ENCODE peak calls at places on chromosomes 3 and 15, in six cellular contexts. One of them, this sample, is unnamed. For H3K36me3, the result is how much of the 10 kb centered on the place peaks cover.

GRCh38 chr15:74799843-74800558 is 12.6 kb upstream of the LMAN1L start:
- DNase-seq in lung: peak
- DNase-seq in HepG2: peak
- DNase-seq in GM23248: peak
- DNase-seq in neural progenitor cell: peak
- DNase-seq in GM23338: peak
- DNase-seq in this sample: peak

GRCh38 chr15:89863918-89864317 is 29.9 kb downstream of the AP3S2 start:
- DNase-seq in neural progenitor cell: no peak
- DNase-seq in lung: no peak
- DNase-seq in HepG2: no peak
- DNase-seq in GM23338: no peak
- DNase-seq in GM23248: no peak
- DNase-seq in this sample: peak

GRCh38 chr3:58200846-58201355 is 9.9 kb downstream of the DNASE1L3 start:
- DNase-seq in HepG2: no peak
- DNase-seq in neural progenitor cell: no peak
- DNase-seq in GM23338: no peak
- DNase-seq in GM23248: no peak
- DNase-seq in lung: no peak
- DNase-seq in this sample: no peak

GRCh38 chr3:168794427-168794826 is 698.7 kb upstream of the GOLIM4 start:
- DNase-seq in GM23248: no peak
- DNase-seq in neural progenitor cell: no peak
- DNase-seq in HepG2: no peak
- DNase-seq in lung: no peak
- DNase-seq in GM23338: no peak
- DNase-seq in this sample: no peak

GRCh38 chr3:187064210-187065115 is 74.8 kb downstream of the RPL39L start:
- DNase-seq in lung: peak
- DNase-seq in neural progenitor cell: no peak
- DNase-seq in GM23338: peak
- DNase-seq in HepG2: peak
- DNase-seq in GM23248: peak
- DNase-seq in this sample: no peak

GRCh38 chr15:39582286-39582976 is 1.6 kb downstream of the THBS1 start:
- DNase-seq in HepG2: no peak
- DNase-seq in GM23338: no peak
- DNase-seq in neural progenitor cell: no peak
- DNase-seq in lung: no peak
- DNase-seq in GM23248: peak
- DNase-seq in this sample: no peak

GRCh38 chr3:58573638-58574037 is 3.6 kb downstream of the FAM107A start:
- DNase-seq in GM23248: peak
- DNase-seq in lung: no peak
- DNase-seq in GM23338: no peak
- DNase-seq in HepG2: no peak
- DNase-seq in neural progenitor cell: no peak
- DNase-seq in this sample: no peak

GRCh38 chr3:130085881-130086280 is 4.2 kb downstream of the ALG1L2 start:
- DNase-seq in lung: no peak
- DNase-seq in neural progenitor cell: no peak
- DNase-seq in HepG2: peak
- DNase-seq in GM23338: no peak
- DNase-seq in GM23248: no peak
- DNase-seq in this sample: no peak

GRCh38 chr3:32106929-32107362 is 526 bp downstream of the GPD1L start:
- DNase-seq in HepG2: no peak
- DNase-seq in GM23248: peak
- DNase-seq in GM23338: peak
- DNase-seq in neural progenitor cell: peak
- DNase-seq in lung: peak
- DNase-seq in this sample: peak

GRCh38 chr3:187586226-187586625 is 84.0 kb downstream of the SST start:
- DNase-seq in neural progenitor cell: no peak
- DNase-seq in HepG2: no peak
- DNase-seq in GM23338: no peak
- DNase-seq in lung: no peak
- DNase-seq in GM23248: peak
- DNase-seq in this sample: no peak

GRCh38 chr15:38810686-38811085 is 246.1 kb upstream of the RASGRP1 start:
- DNase-seq in neural progenitor cell: no peak
- DNase-seq in lung: no peak
- DNase-seq in GM23248: no peak
- DNase-seq in GM23338: no peak
- DNase-seq in HepG2: no peak
- DNase-seq in this sample: no peak

GRCh38 chr3:186107148-186108105 is 1.5 kb downstream of the ETV5 start:
- DNase-seq in neural progenitor cell: peak
- DNase-seq in GM23248: peak
- DNase-seq in lung: peak
- DNase-seq in HepG2: peak
- DNase-seq in GM23338: peak
- DNase-seq in this sample: peak

GRCh38 chr15:60477991-60478632 is 830 bp downstream of the ICE2 start:
- DNase-seq in neural progenitor cell: peak
- DNase-seq in lung: no peak
- DNase-seq in GM23248: peak
- DNase-seq in HepG2: peak
- DNase-seq in GM23338: peak
- DNase-seq in this sample: peak

GRCh38 chr3:159989973-159990846 is 1.6 kb downstream of the IL12A start:
- DNase-seq in HepG2: no peak
- DNase-seq in GM23248: no peak
- DNase-seq in lung: no peak
- DNase-seq in neural progenitor cell: no peak
- DNase-seq in GM23338: peak
- DNase-seq in this sample: no peak

GRCh38 chr3:13161771-13162535 is 88.7 kb upstream of the IQSEC1 start:
- DNase-seq in HepG2: no peak
- DNase-seq in GM23248: no peak
- DNase-seq in neural progenitor cell: no peak
- DNase-seq in GM23338: peak
- DNase-seq in lung: no peak
- DNase-seq in this sample: no peak

GRCh38 chr15:24756101-24756500 is 80.5 kb downstream of the NPAP1 start:
- DNase-seq in HepG2: no peak
- DNase-seq in neural progenitor cell: no peak
- DNase-seq in lung: no peak
- DNase-seq in GM23248: no peak
- DNase-seq in GM23338: peak
- DNase-seq in this sample: no peak

GRCh38 chr15:45378149-45378912 is at the start of gene GATM:
- DNase-seq in GM23248: peak
- DNase-seq in neural progenitor cell: peak
- DNase-seq in lung: peak
- DNase-seq in GM23338: peak
- DNase-seq in HepG2: no peak
- DNase-seq in this sample: peak

GRCh38 chr15:99092554-99093172 is 12.2 kb upstream of the SYNM start:
- DNase-seq in neural progenitor cell: no peak
- DNase-seq in HepG2: no peak
- DNase-seq in GM23338: no peak
- DNase-seq in lung: no peak
- DNase-seq in GM23248: no peak
- DNase-seq in this sample: no peak

GRCh38 chr15:89226359-89227221 is 5.2 kb upstream of the RLBP1 start:
- DNase-seq in HepG2: peak
- DNase-seq in GM23248: no peak
- DNase-seq in GM23338: no peak
- DNase-seq in neural progenitor cell: no peak
- DNase-seq in lung: no peak
- DNase-seq in this sample: no peak

GRCh38 chr15:100017140-100017539 is 283.9 kb upstream of the LYSMD4 start:
- DNase-seq in lung: no peak
- DNase-seq in neural progenitor cell: no peak
- DNase-seq in HepG2: no peak
- DNase-seq in GM23248: no peak
- DNase-seq in GM23338: no peak
- DNase-seq in this sample: no peak

GRCh38 chr15:68868296-68868695 is 47.6 kb upstream of the ANP32A start:
- DNase-seq in GM23338: no peak
- DNase-seq in GM23248: no peak
- DNase-seq in HepG2: no peak
- DNase-seq in neural progenitor cell: no peak
- DNase-seq in lung: no peak
- DNase-seq in this sample: no peak

GRCh38 chr3:64462203-64463120 is 225.3 kb downstream of the ADAMTS9 start:
- DNase-seq in neural progenitor cell: no peak
- DNase-seq in GM23248: peak
- DNase-seq in lung: no peak
- DNase-seq in HepG2: no peak
- DNase-seq in GM23338: no peak
- DNase-seq in this sample: no peak

GRCh38 chr3:72919520-72919919 is 31.7 kb downstream of the GXYLT2 start:
- DNase-seq in neural progenitor cell: no peak
- DNase-seq in lung: no peak
- DNase-seq in GM23248: no peak
- DNase-seq in HepG2: no peak
- DNase-seq in GM23338: no peak
- DNase-seq in this sample: no peak

GRCh38 chr3:52456169-52456799 is 880 bp downstream of the NISCH start:
- DNase-seq in lung: no peak
- DNase-seq in GM23338: peak
- DNase-seq in GM23248: peak
- DNase-seq in HepG2: no peak
- DNase-seq in neural progenitor cell: peak
- DNase-seq in this sample: no peak

GRCh38 chr15:61091229-61091628 is 137.9 kb downstream of the RORA start:
- DNase-seq in neural progenitor cell: no peak
- DNase-seq in HepG2: no peak
- DNase-seq in GM23338: no peak
- DNase-seq in lung: no peak
- DNase-seq in GM23248: no peak
- DNase-seq in this sample: no peak

GRCh38 chr3:8490079-8490552 is 11.5 kb upstream of the LMCD1 start:
- DNase-seq in neural progenitor cell: no peak
- DNase-seq in GM23338: no peak
- DNase-seq in GM23248: peak
- DNase-seq in HepG2: peak
- DNase-seq in lung: no peak
- DNase-seq in this sample: no peak

DNA sequence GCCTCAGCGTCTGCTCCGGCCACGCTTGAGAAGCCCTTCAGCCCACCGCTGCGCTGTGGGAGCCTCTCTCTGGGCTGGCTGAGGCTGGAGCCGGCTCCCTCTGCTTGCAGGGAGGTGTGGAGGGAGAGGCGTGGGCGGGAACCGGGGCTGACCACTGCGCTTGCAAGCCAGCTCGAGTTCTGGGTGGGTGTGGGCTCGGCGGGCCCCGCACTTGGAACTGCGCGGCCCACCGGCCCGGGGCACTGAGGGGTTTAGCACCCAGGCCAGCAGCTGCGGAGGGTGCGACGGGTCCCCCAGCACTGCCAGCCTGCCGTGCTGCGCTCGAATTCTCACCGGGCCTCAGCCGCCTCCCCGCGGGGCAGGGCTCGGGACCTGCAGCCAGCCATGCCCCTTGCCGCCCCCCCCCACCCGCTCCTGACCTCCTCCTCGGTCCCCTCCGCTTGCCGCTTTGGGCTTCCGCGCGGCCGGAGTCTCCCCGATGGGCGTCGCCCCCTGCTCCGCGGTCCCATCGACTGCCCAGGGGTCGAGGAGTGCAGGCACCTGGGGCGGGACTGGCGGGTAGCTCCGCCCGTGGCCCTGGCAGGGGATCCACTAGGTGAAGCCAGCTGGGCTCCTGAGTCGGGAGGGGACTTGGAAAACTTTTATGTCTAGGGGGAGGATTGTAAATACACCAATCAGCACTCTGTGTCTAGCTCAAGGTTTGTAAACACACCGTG is 106.7 kb downstream of the RAP2B start:
- DNase-seq in neural progenitor cell: no peak
- DNase-seq in GM23338: no peak
- DNase-seq in lung: no peak
- DNase-seq in GM23248: no peak
- DNase-seq in HepG2: no peak
- DNase-seq in this sample: no peak
- H3K36me3 ChIP-seq in neural progenitor cell: under half
- H3K36me3 ChIP-seq in GM23338: under half
- H3K36me3 ChIP-seq in lung: under half
- H3K36me3 ChIP-seq in GM23248: under half
- H3K36me3 ChIP-seq in HepG2: under half
- H3K36me3 ChIP-seq in this sample: under half

GRCh38 chr15:101189341-101189679 is 62.5 kb downstream of the CHSY1 start:
- DNase-seq in neural progenitor cell: no peak
- DNase-seq in lung: no peak
- DNase-seq in GM23248: no peak
- DNase-seq in GM23338: no peak
- DNase-seq in HepG2: no peak
- DNase-seq in this sample: no peak
- H3K4me3 ChIP-seq in neural progenitor cell: no peak
- H3K4me3 ChIP-seq in lung: no peak
- H3K4me3 ChIP-seq in GM23248: no peak
- H3K4me3 ChIP-seq in GM23338: no peak
- H3K4me3 ChIP-seq in HepG2: no peak
- H3K4me3 ChIP-seq in this sample: no peak

GRCh38 chr15:78893538-78893937 is 20.8 kb downstream of the MORF4L1 start:
- DNase-seq in GM23338: no peak
- DNase-seq in HepG2: no peak
- DNase-seq in neural progenitor cell: no peak
- DNase-seq in GM23248: no peak
- DNase-seq in lung: no peak
- DNase-seq in this sample: no peak

GRCh38 chr15:78889000-78889399 is 16.3 kb downstream of the MORF4L1 start:
- DNase-seq in neural progenitor cell: no peak
- DNase-seq in GM23248: no peak
- DNase-seq in GM23338: no peak
- DNase-seq in HepG2: no peak
- DNase-seq in lung: no peak
- DNase-seq in this sample: no peak
- H3K36me3 ChIP-seq in neural progenitor cell: half or more
- H3K36me3 ChIP-seq in GM23248: half or more
- H3K36me3 ChIP-seq in GM23338: half or more
- H3K36me3 ChIP-seq in HepG2: under half
- H3K36me3 ChIP-seq in lung: under half
- H3K36me3 ChIP-seq in this sample: under half

GRCh38 chr15:92395557-92395956 is 1.9 kb downstream of the ST8SIA2 start:
- DNase-seq in GM23338: no peak
- DNase-seq in GM23248: no peak
- DNase-seq in HepG2: no peak
- DNase-seq in neural progenitor cell: no peak
- DNase-seq in lung: no peak
- DNase-seq in this sample: no peak
- H3K4me3 ChIP-seq in GM23338: peak
- H3K4me3 ChIP-seq in GM23248: no peak
- H3K4me3 ChIP-seq in HepG2: no peak
- H3K4me3 ChIP-seq in neural progenitor cell: peak
- H3K4me3 ChIP-seq in lung: no peak
- H3K4me3 ChIP-seq in this sample: no peak

DNA sequence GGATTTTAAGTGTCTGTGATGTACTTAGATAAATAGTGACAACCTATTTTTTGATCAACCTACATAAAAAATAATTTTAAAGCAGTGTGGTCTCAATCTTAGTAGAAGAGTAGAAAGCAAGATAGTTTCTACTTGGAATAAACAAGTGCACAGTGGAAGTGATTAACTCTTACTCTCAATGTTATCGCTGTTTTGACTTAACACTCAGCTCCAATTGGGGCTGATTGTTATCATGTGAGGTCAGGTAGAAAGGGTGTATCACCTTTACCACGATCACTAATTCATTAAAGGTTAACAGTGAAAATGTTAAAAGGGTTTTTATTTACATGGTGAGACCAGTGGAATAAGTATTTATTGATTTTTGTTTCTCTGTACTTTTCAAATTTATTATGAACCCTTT is 22.4 kb upstream of the APH1B start:
- DNase-seq in neural progenitor cell: no peak
- DNase-seq in HepG2: no peak
- DNase-seq in lung: no peak
- DNase-seq in GM23338: no peak
- DNase-seq in GM23248: no peak
- DNase-seq in this sample: no peak
- H3K36me3 ChIP-seq in neural progenitor cell: under half
- H3K36me3 ChIP-seq in HepG2: under half
- H3K36me3 ChIP-seq in lung: under half
- H3K36me3 ChIP-seq in GM23338: under half
- H3K36me3 ChIP-seq in GM23248: under half
- H3K36me3 ChIP-seq in this sample: under half